ENCODE peak calls at places on chromosomes 12 and 14, in seven cellular contexts. S is GM06990; D is AG08395; K is nucleus accumbens; L is endothelial cell; W is CD4-positive, alpha-beta memory T cell; I is epithelial cell of prostate. O is an unnamed sample.

GRCh38 chr14:21723431-21724045 is 49.9 kb upstream of the OR4E1 start:
- DNase-seq in S (no peak), D (no peak), K (no peak), L (peak; percentile 65), W (no peak), I (no peak), O (peak; percentile 65)

GRCh38 chr12:121061831-121062230 is 22.8 kb upstream of the OASL start:
- DNase-seq in S (no peak), D (no peak), K (no peak), L (no peak), W (no peak), I (no peak), O (no peak)

GRCh38 chr14:24398943-24399801 is at the start of gene NYNRIN:
- DNase-seq in S (no peak), D (peak; percentile 54), K (peak; percentile 35), L (peak; percentile 66), W (peak; percentile 24), I (no peak), O (peak; percentile 62)

GRCh38 chr12:57235012-57235727 is 5.7 kb downstream of the SHMT2 start:
- DNase-seq in S (no peak), D (no peak), K (no peak), L (no peak), W (no peak), I (no peak), O (peak; percentile 60)

GRCh38 chr14:53962954-53963490 is 6.4 kb upstream of the BMP4 start:
- DNase-seq in S (no peak), D (no peak), K (no peak), L (no peak), W (no peak), I (no peak), O (no peak)

GRCh38 chr12:64801381-64801780 is 23.1 kb upstream of the TBC1D30 start:
- DNase-seq in S (no peak), D (no peak), K (no peak), L (no peak), W (no peak), I (no peak), O (no peak)

GRCh38 chr14:85214471-85214870 is 315.5 kb upstream of the FLRT2 start:
- DNase-seq in S (no peak), D (no peak), K (no peak), L (no peak), W (no peak), I (peak; percentile 26), O (no peak)

GRCh38 chr12:6465467-6466183 is 4.9 kb downstream of the VAMP1 start:
- DNase-seq in S (no peak), D (peak; percentile 74), K (peak; percentile 23), L (peak; percentile 70), W (peak; percentile 56), I (no peak), O (peak; percentile 69)

GRCh38 chr14:36646664-36647416 is 14.8 kb upstream of the PAX9 start:
- DNase-seq in S (no peak), D (peak; percentile 38), K (no peak), L (peak; percentile 44), W (no peak), I (no peak), O (peak; percentile 49)

GRCh38 chr12:46965880-46966279 is 113.5 kb upstream of the PCED1B start:
- DNase-seq in S (no peak), D (no peak), K (no peak), L (no peak), W (no peak), I (no peak), O (no peak)

GRCh38 chr12:91818236-91819131 is 327.2 kb downstream of the BTG1 start:
- DNase-seq in S (no peak), D (no peak), K (no peak), L (no peak), W (no peak), I (peak; percentile 61), O (no peak)

GRCh38 chr14:67729072-67729561 is 27.4 kb downstream of the RDH12 start:
- DNase-seq in S (no peak), D (no peak), K (no peak), L (no peak), W (no peak), I (no peak), O (no peak)

GRCh38 chr14:104882325-104882973 is 17.4 kb downstream of the CEP170B start:
- DNase-seq in S (peak; percentile 20), D (no peak), K (no peak), L (peak; percentile 4), W (no peak), I (peak; percentile 60), O (no peak)

GRCh38 chr12:2163172-2163927 is 110.6 kb downstream of the CACNA1C start:
- DNase-seq in S (no peak), D (peak; percentile 75), K (peak; percentile 32), L (no peak), W (no peak), I (no peak), O (no peak)

GRCh38 chr12:24911284-24911791 is 37.6 kb downstream of the BCAT1 start:
- DNase-seq in S (no peak), D (peak; percentile 58), K (no peak), L (no peak), W (no peak), I (no peak), O (peak; percentile 53)

GRCh38 chr12:53750812-53751335 is 905 bp downstream of the CISTR start:
- DNase-seq in S (no peak), D (no peak), K (peak; percentile 48), L (no peak), W (no peak), I (no peak), O (no peak)

GRCh38 chr12:123512838-123513665 is 20.5 kb downstream of the RILPL1 start:
- DNase-seq in S (no peak), D (no peak), K (no peak), L (no peak), W (no peak), I (no peak), O (peak; percentile 41)

GRCh38 chr12:3168775-3169221 is 91.6 kb downstream of the TSPAN9 start:
- DNase-seq in S (peak; percentile 32), D (peak; percentile 63), K (peak; percentile 35), L (no peak), W (no peak), I (peak; percentile 83), O (no peak)

GRCh38 chr12:24499151-24500146 is 449.5 kb downstream of the BCAT1 start:
- DNase-seq in S (no peak), D (no peak), K (no peak), L (no peak), W (no peak), I (no peak), O (no peak)

GRCh38 chr12:119311897-119312296 is 22.6 kb upstream of the CCDC60 start:
- DNase-seq in S (no peak), D (no peak), K (no peak), L (no peak), W (no peak), I (no peak), O (no peak)

GRCh38 chr12:112112423-112113132 is 4.0 kb upstream of the NAA25 start:
- DNase-seq in S (no peak), D (no peak), K (no peak), L (no peak), W (no peak), I (peak; percentile 78), O (no peak)

GRCh38 chr14:63344336-63344735 is 25.6 kb upstream of the GPHB5 start:
- DNase-seq in S (no peak), D (no peak), K (no peak), L (no peak), W (no peak), I (no peak), O (no peak)

GRCh38 chr12:51924551-51925399 is 17.5 kb downstream of the ACVRL1 start:
- DNase-seq in S (peak; percentile 29), D (no peak), K (no peak), L (no peak), W (no peak), I (no peak), O (no peak)

GRCh38 chr14:53929871-53930685 is 26.5 kb downstream of the BMP4 start:
- DNase-seq in S (no peak), D (no peak), K (no peak), L (peak; percentile 21), W (peak; percentile 8), I (no peak), O (peak; percentile 36)

GRCh38 chr14:59919582-59920377 is at the start of gene LRRC9:
- DNase-seq in S (no peak), D (no peak), K (peak; percentile 68), L (peak; percentile 84), W (peak; percentile 9), I (no peak), O (peak; percentile 50)

GRCh38 chr14:74583689-74584434 is 28.2 kb downstream of the LTBP2 start:
- DNase-seq in S (no peak), D (peak; percentile 71), K (no peak), L (no peak), W (no peak), I (peak; percentile 83), O (no peak)

GRCh38 chr12:102757154-102757873 is 159.7 kb downstream of the PAH start:
- DNase-seq in S (no peak), D (no peak), K (no peak), L (no peak), W (no peak), I (no peak), O (no peak)